ENCODE peak calls at places on chromosomes 3 and 15, in four cellular contexts. J, O, Q and Z are unnamed samples.

GRCh38 chr3:55720614-55721013 is 233.5 kb upstream of the WNT5A start:
- DNase-seq in J (no peak), O (peak), Q (no peak), Z (no peak)

GRCh38 chr3:122618614-122619013 is 41.2 kb downstream of the PARP15 start:
- DNase-seq in J (no peak), O (no peak), Q (no peak), Z (no peak)

GRCh38 chr3:153901991-153902390 is 219.2 kb upstream of the ARHGEF26 start:
- DNase-seq in J (no peak), O (peak), Q (no peak), Z (no peak)

GRCh38 chr15:62809968-62810260 is 232.6 kb upstream of the TPM1 start:
- DNase-seq in J (no peak), O (peak), Q (no peak), Z (no peak)

GRCh38 chr15:31036783-31037182 is 45.4 kb upstream of the MTMR10 start:
- DNase-seq in J (no peak), O (no peak), Q (no peak), Z (no peak)

GRCh38 chr15:63284379-63284778 is 7.0 kb downstream of the APH1B start:
- DNase-seq in J (no peak), O (no peak), Q (no peak), Z (no peak)

GRCh38 chr3:100209169-100209568 is 51.6 kb upstream of the TBC1D23 start:
- DNase-seq in J (no peak), O (no peak), Q (no peak), Z (no peak)

GRCh38 chr3:57420007-57420406 is 124.1 kb downstream of the DNAH12 start:
- DNase-seq in J (no peak), O (no peak), Q (no peak), Z (no peak)

GRCh38 chr15:85667491-85668424 is 127.0 kb downstream of the KLHL25 start:
- DNase-seq in J (no peak), O (peak), Q (no peak), Z (peak)

GRCh38 chr15:58924326-58924725 is 9.2 kb downstream of the SLTM start:
- DNase-seq in J (no peak), O (peak), Q (no peak), Z (no peak)

GRCh38 chr3:45105855-45106655 is 40.1 kb downstream of the CDCP1 start:
- DNase-seq in J (peak), O (peak), Q (no peak), Z (peak)

GRCh38 chr3:76061654-76062053 is 276.3 kb upstream of the ZNF717 start:
- DNase-seq in J (no peak), O (no peak), Q (no peak), Z (no peak)

GRCh38 chr3:72161870-72162617 is 377.1 kb upstream of the PROK2 start:
- DNase-seq in J (no peak), O (peak), Q (no peak), Z (peak)

GRCh38 chr3:195909645-195910498 is 1.5 kb upstream of the TNK2 start:
- DNase-seq in J (peak), O (peak), Q (no peak), Z (peak)

GRCh38 chr15:81182031-81182745 is 14.5 kb upstream of the IL16 start:
- DNase-seq in J (no peak), O (peak), Q (no peak), Z (no peak)

GRCh38 chr3:165920984-165921383 is 83.8 kb upstream of the BCHE start:
- DNase-seq in J (no peak), O (no peak), Q (no peak), Z (no peak)

GRCh38 chr3:61333562-61333961 is 82.3 kb upstream of the FHIT start:
- DNase-seq in J (no peak), O (no peak), Q (no peak), Z (no peak)

GRCh38 chr3:179035232-179035631 is 36.4 kb downstream of the ZMAT3 start:
- DNase-seq in J (no peak), O (no peak), Q (no peak), Z (no peak)

GRCh38 chr15:27990411-27991338 is 108.4 kb downstream of the OCA2 start:
- DNase-seq in J (no peak), O (no peak), Q (no peak), Z (no peak)

GRCh38 chr3:19899264-19899663 is 34.8 kb downstream of the EFHB start:
- DNase-seq in J (no peak), O (no peak), Q (no peak), Z (no peak)

GRCh38 chr3:59809016-59809415 is 759.2 kb upstream of the CFAP20DC start:
- DNase-seq in J (no peak), O (peak), Q (no peak), Z (no peak)

GRCh38 chr3:119427669-119428068 is 35.7 kb downstream of the TMEM39A start:
- DNase-seq in J (no peak), O (no peak), Q (no peak), Z (no peak)

GRCh38 chr3:45126730-45127129 is 19.4 kb downstream of the CDCP1 start:
- DNase-seq in J (no peak), O (no peak), Q (no peak), Z (no peak)

GRCh38 chr3:24128195-24129005 is 183.3 kb downstream of the NR1D2 start:
- DNase-seq in J (no peak), O (peak), Q (no peak), Z (no peak)

GRCh38 chr3:39456159-39456558 is 11.3 kb upstream of the MOBP start:
- DNase-seq in J (no peak), O (no peak), Q (no peak), Z (no peak)

GRCh38 chr3:18443670-18444596 is 18.8 kb upstream of the SATB1 start:
- DNase-seq in J (no peak), O (no peak), Q (no peak), Z (no peak)

GRCh38 chr3:128850544-128850943 is 28.9 kb upstream of the ACAD9 start:
- DNase-seq in J (no peak), O (no peak), Q (no peak), Z (no peak)

GRCh38 chr15:94600496-94600895 is 369.1 kb downstream of the MCTP2 start:
- DNase-seq in J (no peak), O (no peak), Q (no peak), Z (no peak)

GRCh38 chr15:98164573-98164972 is 204.1 kb downstream of the ARRDC4 start:
- DNase-seq in J (no peak), O (no peak), Q (no peak), Z (no peak)

GRCh38 chr15:62071711-62072308 is 5.0 kb downstream of the C2CD4A start:
- DNase-seq in J (peak), O (peak), Q (no peak), Z (peak)

GRCh38 chr3:105353485-105354161 is 13.1 kb upstream of the ALCAM start:
- DNase-seq in J (no peak), O (peak), Q (no peak), Z (peak)
- H3K4me2 ChIP-seq in J (no peak), O (peak), Q (peak), Z (peak)

GRCh38 chr3:193711165-193711485 is 118.1 kb downstream of the OPA1 start:
- DNase-seq in J (no peak), O (no peak), Q (no peak), Z (no peak)
- TF ChIP-seq FOS in J (no peak), O (no peak), Q (no peak), Z (no peak)

GRCh38 chr3:187916072-187916471 is 170.8 kb upstream of the BCL6 start:
- DNase-seq in J (no peak), O (no peak), Q (no peak), Z (no peak)
- TF ChIP-seq POLR2A in J (no peak), O (no peak), Q (no peak), Z (no peak)

GRCh38 chr3:172038823-172039222 is 555 bp upstream of the FNDC3B start:
- DNase-seq in J (no peak), O (peak), Q (no peak), Z (no peak)
- H3K4me2 ChIP-seq in J (peak), O (peak), Q (no peak), Z (peak)

DNA sequence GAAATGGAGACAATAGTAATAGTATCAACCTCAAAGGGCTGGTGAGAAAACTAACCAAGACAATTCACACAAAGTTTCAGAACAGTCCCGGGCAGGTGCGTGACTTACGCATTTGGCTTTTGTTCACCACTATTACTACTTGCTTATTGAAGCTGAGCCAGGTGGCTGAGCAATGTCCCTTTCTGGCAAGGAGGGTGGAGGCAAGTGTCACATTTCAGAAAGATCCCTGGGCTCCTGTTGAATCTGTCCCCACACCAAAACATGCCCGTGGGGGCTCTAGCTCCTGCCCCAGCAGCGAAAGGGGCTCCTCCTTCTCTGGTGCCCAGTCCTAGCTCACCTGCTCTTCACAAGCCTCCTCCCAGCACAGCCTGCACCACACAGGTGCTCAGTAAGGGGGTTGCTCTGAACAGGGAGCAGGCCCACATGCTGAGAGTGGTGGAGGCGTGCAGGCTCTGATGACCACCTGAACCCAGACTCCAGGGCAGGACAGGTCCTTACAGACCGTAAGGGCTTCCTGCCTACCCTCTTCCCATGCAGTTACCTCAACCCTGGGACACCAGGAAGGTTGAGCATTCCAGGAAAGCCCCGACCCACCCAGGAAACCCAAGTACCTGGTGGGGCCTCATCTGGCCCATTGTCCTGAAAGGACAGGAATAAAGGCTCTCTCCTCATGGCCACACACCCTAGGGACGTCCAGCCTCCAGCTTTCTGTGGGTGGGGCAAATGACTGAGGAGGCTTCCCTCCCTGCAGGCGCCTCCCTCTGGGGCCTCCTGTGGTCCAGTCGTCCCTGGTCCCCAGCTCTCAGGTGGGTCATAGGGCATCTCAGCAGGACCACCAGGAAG is 32.6 kb downstream of the SEMA7A start:
- DNase-seq in J (no peak), O (no peak), Q (peak), Z (no peak)
- TF ChIP-seq FOS in J (no peak), O (no peak), Q (no peak), Z (no peak)

GRCh38 chr3:150409125-150409526 is 1.0 kb downstream of the TSC22D2 start:
- DNase-seq in J (no peak), O (no peak), Q (no peak), Z (no peak)

GRCh38 chr3:150408232-150409124 is at the start of gene TSC22D2:
- DNase-seq in J (peak), O (peak), Q (peak), Z (peak)

GRCh38 chr3:150411106-150411460 is 3.0 kb downstream of the TSC22D2 start:
- DNase-seq in J (no peak), O (no peak), Q (no peak), Z (no peak)

GRCh38 chr3:150410311-150411105 is 2.4 kb downstream of the TSC22D2 start:
- DNase-seq in J (peak), O (peak), Q (no peak), Z (peak)

GRCh38 chr3:150409527-150410310 is 1.6 kb downstream of the TSC22D2 start:
- DNase-seq in J (peak), O (peak), Q (no peak), Z (peak)
- TF ChIP-seq POLR2A in J (peak), O (peak), Q (peak), Z (no peak)